ENCODE peak calls at places on chromosomes 11 and 22, in four cellular contexts. J is A549, W is HepG2, T is GM23338. P is an unnamed sample.

GRCh38 chr22:27150530-27150909 is 493.1 kb downstream of the MIAT start:
- DNase-seq in J (no peak), T (no peak), W (no peak), P (no peak)

GRCh38 chr11:61779666-61780525 is 12.5 kb downstream of the TMEM258 start:
- DNase-seq in J (no peak), T (no peak), W (no peak), P (no peak)

GRCh38 chr11:88103337-88104206 is 71.7 kb downstream of the RAB38 start:
- DNase-seq in J (peak), T (peak), W (peak), P (peak)

GRCh38 chr11:117856892-117857291 is 19.6 kb downstream of the FXYD6 start:
- DNase-seq in W (no peak), T (no peak), J (no peak), P (no peak)

GRCh38 chr11:14249121-14249963 is 109.6 kb downstream of the RRAS2 start:
- DNase-seq in T (peak), J (peak), W (peak), P (no peak)

GRCh38 chr11:47408598-47409439 is 429 bp downstream of the SLC39A13 start:
- DNase-seq in J (peak), W (no peak), T (peak), P (no peak)

GRCh38 chr11:65477271-65478029 is 21.4 kb upstream of the MALAT1 start:
- DNase-seq in W (peak), J (peak), T (peak), P (no peak)

GRCh38 chr22:48137640-48138039 is 1375.2 kb downstream of the TBC1D22A start:
- DNase-seq in T (no peak), W (no peak), J (peak), P (no peak)

GRCh38 chr11:125679397-125679796 is 1.2 kb downstream of the ACRV1 start:
- DNase-seq in J (no peak), T (peak), W (no peak), P (no peak)

GRCh38 chr11:64353101-64353738 is 5.7 kb upstream of the RPS6KA4 start:
- DNase-seq in J (no peak), W (no peak), T (no peak), P (no peak)

GRCh38 chr22:45996241-45997076 is 19.5 kb upstream of the WNT7B start:
- DNase-seq in W (no peak), T (no peak), J (no peak), P (no peak)

GRCh38 chr11:126430581-126431320 is 75.3 kb downstream of the ST3GAL4 start:
- DNase-seq in W (no peak), T (no peak), J (no peak), P (no peak)

GRCh38 chr22:22925795-22926358 is 38.3 kb downstream of the IGLL5 start:
- DNase-seq in T (peak), J (no peak), W (no peak), P (no peak)

GRCh38 chr22:29043906-29044575 is 17.6 kb downstream of the C22orf31 start:
- DNase-seq in T (no peak), W (no peak), J (no peak), P (no peak)

DNA sequence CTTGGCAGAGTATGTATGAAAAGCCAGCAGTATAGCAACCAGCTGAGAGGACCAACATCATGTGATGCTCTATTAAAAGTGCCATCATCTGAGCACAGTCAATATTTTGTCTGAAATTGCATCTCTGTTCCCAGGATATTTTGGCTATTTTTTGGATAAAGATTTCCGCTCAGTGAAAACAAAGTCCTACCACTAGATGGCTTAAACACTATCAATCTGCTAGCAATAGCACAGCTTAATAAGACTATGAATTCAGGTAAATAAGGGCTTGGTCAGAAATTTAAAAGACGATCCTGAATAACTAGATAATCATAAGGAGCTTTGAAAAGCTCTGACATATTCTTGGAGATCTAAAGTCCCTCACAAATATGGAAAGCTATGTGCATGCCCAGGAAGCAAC is 74.4 kb downstream of the MS4A13 start:
- DNase-seq in T (peak), W (no peak), J (no peak), P (no peak)
- TF ChIP-seq CTCF in T (peak), W (no peak), J (no peak), P (peak)

GRCh38 chr11:235180-235997 is 753 bp downstream of the SIRT3 start:
- DNase-seq in W (no peak), J (no peak), T (no peak), P (no peak)

GRCh38 chr11:240315-240714 is 3.5 kb downstream of the PSMD13 start:
- DNase-seq in T (no peak), J (no peak), W (no peak), P (no peak)

GRCh38 chr11:235998-236773 is at the start of gene SIRT3:
- DNase-seq in J (peak), T (peak), W (peak), P (peak)

GRCh38 chr11:232783-233565 is 3.2 kb downstream of the SIRT3 start:
- DNase-seq in T (no peak), J (no peak), W (no peak), P (no peak)

DNA sequence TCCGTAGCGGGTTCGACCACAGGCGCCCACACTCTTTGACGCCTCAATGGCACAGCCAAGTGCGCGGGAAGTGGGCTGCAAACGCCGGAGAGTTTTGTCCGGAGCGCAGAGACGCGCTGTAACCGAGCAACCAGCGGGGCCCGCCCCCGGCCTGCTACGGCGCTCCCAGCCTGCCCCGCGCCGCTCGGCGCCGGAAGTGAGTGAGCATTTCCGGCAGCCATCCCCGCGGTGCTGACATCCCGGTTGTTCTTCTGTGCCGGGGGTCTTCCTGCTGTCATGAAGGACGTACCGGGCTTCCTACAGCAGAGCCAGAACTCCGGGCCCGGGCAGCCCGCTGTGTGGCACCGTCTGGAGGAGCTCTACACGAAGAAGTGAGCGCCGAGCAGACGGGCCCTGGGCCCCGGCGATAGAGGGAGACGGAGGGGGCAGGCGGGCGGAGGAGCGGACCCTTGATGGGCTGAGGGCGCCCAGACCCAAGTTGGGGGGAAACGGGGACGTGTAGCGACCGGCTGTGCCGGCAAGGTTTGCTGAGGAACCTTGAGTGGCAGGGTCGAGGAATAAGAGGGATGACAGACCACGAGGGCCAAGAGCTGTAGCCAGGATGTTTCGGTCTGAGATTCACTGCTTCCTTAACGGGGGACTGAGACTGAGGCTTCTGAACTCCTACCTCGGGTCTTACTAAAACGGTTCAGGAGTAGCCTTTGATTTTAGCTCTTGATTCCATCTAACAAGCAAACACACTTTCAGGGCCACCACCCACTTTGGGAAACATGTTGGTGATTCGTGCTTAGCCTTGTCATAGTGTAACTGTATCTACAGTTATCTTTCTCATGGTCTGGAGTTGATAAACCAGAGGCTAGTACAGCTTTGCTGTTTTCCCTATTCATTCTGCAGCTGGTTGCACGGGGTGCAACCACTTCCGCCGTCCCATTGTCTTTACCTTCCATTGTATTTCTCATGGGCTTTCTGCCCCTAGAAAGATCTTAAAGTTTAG is at the start of gene PSMD13:
- DNase-seq in W (peak), J (peak), T (peak), P (no peak)
- TF ChIP-seq REST in W (no peak), J (no peak), T (no peak), P (no peak)

DNA sequence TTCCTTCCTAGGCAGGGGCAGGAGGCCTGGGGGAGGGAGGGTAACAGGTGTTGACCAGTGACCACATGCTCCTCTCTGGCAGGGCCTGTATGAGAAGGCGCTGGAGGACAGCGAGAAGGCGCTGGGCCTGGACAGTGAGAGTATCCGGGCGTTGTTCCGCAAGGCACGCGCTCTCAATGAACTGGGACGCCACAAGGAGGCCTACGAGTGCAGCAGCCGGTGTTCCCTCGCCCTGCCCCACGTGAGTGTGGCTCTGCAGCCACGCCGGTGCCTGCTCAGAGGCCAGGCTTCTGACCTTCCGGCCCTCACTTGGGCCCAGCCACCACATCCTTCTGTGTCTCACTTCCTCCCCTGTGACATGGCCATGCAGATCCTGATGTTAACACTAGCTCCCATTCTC is 25.8 kb downstream of the ZC3H7B start:
- DNase-seq in W (no peak), J (no peak), T (no peak), P (no peak)
- TF ChIP-seq CTCF in W (no peak), J (no peak), T (no peak), P (no peak)

GRCh38 chr11:115439385-115439784 is 64.8 kb downstream of the CADM1 start:
- DNase-seq in T (no peak), W (no peak), J (no peak), P (no peak)
- TF ChIP-seq REST in T (no peak), W (no peak), J (no peak), P (no peak)

GRCh38 chr11:115408036-115408911 is 95.9 kb downstream of the CADM1 start:
- DNase-seq in J (no peak), T (no peak), W (no peak), P (no peak)
- TF ChIP-seq CTCF in J (no peak), T (no peak), W (no peak), P (no peak)